ENCODE peak calls at places on chromosomes 13 and 19, in seven cellular contexts. Q is neuronal stem cell, U is IMR-90, Z is H1, J is mesendoderm, G is mesenchymal stem cell, O is trophoblast cell. K is an unnamed sample.

GRCh38 chr19:58577581-58578429 is 4.7 kb upstream of the MZF1 start:
- DNase-seq in Q (no peak), U (no peak), Z (no peak), J (no peak), G (no peak), O (no peak), K (no peak)

GRCh38 chr13:44068169-44068568 is 188.5 kb downstream of the LACC1 start:
- DNase-seq in Q (no peak), U (peak), Z (no peak), J (peak), G (no peak), O (peak), K (no peak)

GRCh38 chr13:52739468-52740071 is at the start of gene CNMD:
- DNase-seq in Q (no peak), U (no peak), Z (no peak), J (peak), G (no peak), O (no peak), K (peak)

GRCh38 chr19:55283548-55284393 is at the start of gene BRSK1:
- DNase-seq in Q (peak), U (peak), Z (no peak), J (peak), G (peak), O (no peak), K (peak)

GRCh38 chr13:100954430-100955361 is 280.1 kb upstream of the TMTC4 start:
- DNase-seq in Q (no peak), U (peak), Z (no peak), J (no peak), G (peak), O (no peak), K (no peak)

GRCh38 chr13:86892330-86892729 is 778.8 kb upstream of the SLITRK5 start:
- DNase-seq in Q (no peak), U (peak), Z (no peak), J (peak), G (no peak), O (no peak), K (no peak)

GRCh38 chr13:112194579-112194978 is 127.6 kb downstream of the SOX1 start:
- DNase-seq in Q (no peak), U (no peak), Z (no peak), J (no peak), G (no peak), O (no peak), K (no peak)

GRCh38 chr19:50723069-50723468 is at the start of gene CLEC11A:
- DNase-seq in Q (no peak), U (peak), Z (no peak), J (peak), G (no peak), O (no peak), K (no peak)

GRCh38 chr13:91960947-91961346 is 562.5 kb downstream of the GPC5 start:
- DNase-seq in Q (no peak), U (no peak), Z (no peak), J (no peak), G (no peak), O (no peak), K (no peak)

GRCh38 chr13:101217086-101217485 is 199.2 kb downstream of the NALCN start:
- DNase-seq in Q (no peak), U (no peak), Z (no peak), J (no peak), G (no peak), O (no peak), K (no peak)

GRCh38 chr13:98490195-98490771 is 86.6 kb downstream of the STK24 start:
- DNase-seq in Q (no peak), U (no peak), Z (no peak), J (no peak), G (no peak), O (no peak), K (no peak)

GRCh38 chr13:79710376-79710775 is 229.4 kb downstream of the NDFIP2 start:
- DNase-seq in Q (no peak), U (no peak), Z (no peak), J (no peak), G (peak), O (no peak), K (no peak)

GRCh38 chr13:40789275-40790231 is at the start of gene SLC25A15:
- DNase-seq in Q (peak), U (peak), Z (no peak), J (peak), G (peak), O (peak), K (peak)

GRCh38 chr19:8305798-8306197 is 2.4 kb downstream of the CD320 start:
- DNase-seq in Q (no peak), U (no peak), Z (no peak), J (no peak), G (no peak), O (no peak), K (no peak)

GRCh38 chr13:107450426-107450825 is 764.9 kb downstream of the LIG4 start:
- DNase-seq in Q (no peak), U (peak), Z (no peak), J (no peak), G (no peak), O (no peak), K (no peak)

GRCh38 chr19:46841458-46842083 is 9.1 kb downstream of the AP2S1 start:
- DNase-seq in Q (no peak), U (peak), Z (no peak), J (no peak), G (peak), O (peak), K (no peak)

GRCh38 chr13:90416938-90417337 is 930.5 kb upstream of the MIR17HG start:
- DNase-seq in Q (no peak), U (no peak), Z (no peak), J (no peak), G (peak), O (no peak), K (no peak)

GRCh38 chr13:32019612-32020233 is 11.9 kb upstream of the FRY start:
- DNase-seq in Q (peak), U (peak), Z (no peak), J (peak), G (peak), O (no peak), K (peak)

GRCh38 chr13:25743426-25743825 is 308.4 kb downstream of the SHISA2 start:
- DNase-seq in Q (no peak), U (no peak), Z (no peak), J (no peak), G (no peak), O (no peak), K (no peak)

GRCh38 chr19:35959040-35959967 is 23.1 kb downstream of the LRFN3 start:
- DNase-seq in Q (no peak), U (no peak), Z (no peak), J (no peak), G (no peak), O (no peak), K (peak)

GRCh38 chr13:71875823-71876222 is 8.8 kb upstream of the DACH1 start:
- DNase-seq in Q (no peak), U (no peak), Z (no peak), J (no peak), G (no peak), O (no peak), K (no peak)
- H3K4ac ChIP-seq in Q (no peak), U (no peak), Z (no peak), J (no peak), G (no peak), O (no peak), K (no peak)

GRCh38 chr13:81104316-81104715 is 763.4 kb upstream of the SPRY2 start:
- DNase-seq in Q (no peak), U (no peak), Z (no peak), J (no peak), G (no peak), O (no peak), K (no peak)

DNA sequence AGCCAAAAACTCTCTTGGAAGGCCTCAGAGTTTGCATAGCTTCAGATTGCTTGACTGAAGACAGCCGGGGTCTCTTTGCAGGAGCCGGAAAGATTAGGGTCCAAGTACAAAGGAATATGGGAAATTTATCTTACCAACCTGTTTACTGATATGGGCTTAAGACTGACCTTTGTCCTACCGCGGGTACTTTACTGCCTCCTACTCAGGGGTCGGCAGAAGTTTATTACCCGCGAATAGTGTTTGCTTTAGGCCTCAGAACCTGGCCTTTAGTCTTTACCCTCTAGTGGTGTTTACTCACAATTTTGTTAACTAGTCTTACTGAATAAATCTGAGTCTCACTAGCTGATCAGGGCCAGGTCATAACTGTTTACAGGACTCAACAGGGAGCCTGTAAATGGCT is 765.4 kb upstream of the SPRY2 start:
- DNase-seq in Q (no peak), U (no peak), Z (no peak), J (no peak), G (no peak), O (no peak), K (no peak)
- H4K8ac ChIP-seq in Q (no peak), U (no peak), Z (no peak), J (no peak), G (no peak), O (no peak), K (no peak)

DNA sequence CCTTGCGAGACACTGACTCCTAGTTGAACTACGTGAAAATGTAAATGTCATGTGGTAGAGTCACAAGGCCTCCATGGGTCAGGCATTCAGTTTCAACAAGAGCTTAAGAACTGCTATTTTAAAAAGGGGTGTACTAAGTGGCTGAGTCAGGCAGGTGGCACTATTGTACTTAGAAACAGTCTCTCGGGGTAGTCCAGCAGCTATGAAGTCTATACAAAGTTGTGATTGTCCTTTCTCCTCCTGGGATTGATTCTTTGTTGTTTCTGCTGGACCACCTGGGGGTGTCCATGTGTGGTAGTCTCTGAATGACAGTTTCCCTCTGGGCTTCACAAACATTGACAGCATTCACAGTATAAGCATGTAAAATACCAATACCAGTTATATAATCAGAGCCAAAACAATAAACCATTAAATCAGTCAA is 33.0 kb downstream of the UGGT2 start:
- DNase-seq in Q (peak), U (peak), Z (no peak), J (peak), G (peak), O (peak), K (peak)
- H3K4ac ChIP-seq in Q (no peak), U (no peak), Z (no peak), J (no peak), G (no peak), O (no peak), K (no peak)

GRCh38 chr13:95457294-95457693 is 95.2 kb upstream of the CLDN10 start:
- DNase-seq in Q (no peak), U (peak), Z (no peak), J (no peak), G (peak), O (no peak), K (no peak)
- H4K8ac ChIP-seq in Q (no peak), U (no peak), Z (no peak), J (no peak), G (no peak), O (no peak), K (no peak)

GRCh38 chr19:49361438-49362047 is 673 bp downstream of the TEAD2 start:
- DNase-seq in Q (peak), U (peak), Z (no peak), J (peak), G (peak), O (peak), K (peak)

GRCh38 chr19:49362048-49362925 is at the start of gene TEAD2:
- DNase-seq in Q (peak), U (peak), Z (no peak), J (peak), G (peak), O (no peak), K (peak)

GRCh38 chr19:49357186-49357585 is 5.0 kb downstream of the TEAD2 start:
- DNase-seq in Q (no peak), U (no peak), Z (no peak), J (no peak), G (no peak), O (no peak), K (no peak)

GRCh38 chr19:49362926-49363264 is 679 bp upstream of the TEAD2 start:
- DNase-seq in Q (peak), U (peak), Z (no peak), J (no peak), G (no peak), O (peak), K (no peak)

DNA sequence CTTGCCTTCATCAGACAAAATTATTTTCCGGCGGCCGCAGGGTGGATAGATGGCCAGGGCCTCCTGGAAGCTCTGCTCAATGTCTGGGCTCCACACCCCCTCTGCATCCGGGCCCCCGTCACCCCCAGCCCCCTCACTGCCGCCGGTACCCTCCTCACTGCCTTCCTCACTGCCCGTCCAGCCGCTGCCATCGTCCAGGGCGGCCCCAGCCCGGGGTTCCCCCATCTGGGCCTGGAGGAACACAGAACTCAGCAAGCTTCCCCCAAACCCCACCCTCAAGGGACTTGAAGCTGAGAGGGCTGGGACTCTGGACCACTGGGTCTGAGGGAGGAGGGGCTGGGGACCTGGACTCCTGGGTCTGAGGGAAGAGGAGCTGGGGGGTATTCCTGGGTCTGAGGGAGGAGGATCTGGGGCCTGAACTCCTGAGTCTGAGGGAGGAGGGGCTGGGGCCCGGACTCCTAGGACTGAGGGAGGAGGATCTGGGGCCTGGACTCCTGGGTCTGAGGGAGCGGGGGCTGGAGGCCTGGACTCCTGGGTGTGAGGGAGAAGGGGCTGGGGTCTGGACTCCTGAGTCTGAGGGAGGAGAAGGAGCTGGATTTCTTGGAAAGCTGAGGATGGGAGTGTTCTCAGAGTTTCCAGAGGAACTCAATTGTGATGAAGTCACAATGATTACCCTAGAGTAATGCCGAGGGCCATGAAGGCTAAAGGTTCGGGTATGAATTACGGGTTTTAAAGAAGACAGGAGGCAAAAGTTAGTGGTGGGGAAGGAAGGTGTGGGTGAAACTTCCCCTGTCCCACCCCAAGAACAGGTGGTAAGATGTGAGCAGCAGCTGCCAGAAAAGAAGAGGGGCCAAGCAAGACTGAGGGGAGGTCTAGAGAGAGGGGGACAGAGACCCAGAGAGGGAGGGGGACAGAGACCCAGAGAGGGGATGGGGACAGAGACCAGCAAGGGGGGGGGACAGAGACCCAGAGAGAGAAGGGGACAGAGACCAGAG is 2.1 kb downstream of the TEAD2 start:
- DNase-seq in Q (no peak), U (no peak), Z (no peak), J (no peak), G (peak), O (no peak), K (no peak)
- H3K4ac ChIP-seq in Q (no peak), U (peak), Z (no peak), J (peak), G (no peak), O (peak), K (no peak)

GRCh38 chr13:110423689-110424302 is 116.7 kb downstream of the COL4A2 start:
- DNase-seq in Q (no peak), U (no peak), Z (no peak), J (no peak), G (no peak), O (no peak), K (no peak)
- H4K8ac ChIP-seq in Q (no peak), U (no peak), Z (no peak), J (no peak), G (peak), O (no peak), K (no peak)

GRCh38 chr19:10136936-10137335 is 17.2 kb upstream of the EIF3G start:
- DNase-seq in Q (no peak), U (no peak), Z (no peak), J (no peak), G (no peak), O (no peak), K (no peak)
- H3K4ac ChIP-seq in Q (no peak), U (no peak), Z (no peak), J (no peak), G (no peak), O (no peak), K (no peak)

GRCh38 chr13:33742321-33742720 is 75.6 kb upstream of the RFC3 start:
- DNase-seq in Q (no peak), U (no peak), Z (no peak), J (no peak), G (no peak), O (no peak), K (no peak)
- H4K8ac ChIP-seq in Q (no peak), U (no peak), Z (no peak), J (no peak), G (no peak), O (no peak), K (no peak)

DNA sequence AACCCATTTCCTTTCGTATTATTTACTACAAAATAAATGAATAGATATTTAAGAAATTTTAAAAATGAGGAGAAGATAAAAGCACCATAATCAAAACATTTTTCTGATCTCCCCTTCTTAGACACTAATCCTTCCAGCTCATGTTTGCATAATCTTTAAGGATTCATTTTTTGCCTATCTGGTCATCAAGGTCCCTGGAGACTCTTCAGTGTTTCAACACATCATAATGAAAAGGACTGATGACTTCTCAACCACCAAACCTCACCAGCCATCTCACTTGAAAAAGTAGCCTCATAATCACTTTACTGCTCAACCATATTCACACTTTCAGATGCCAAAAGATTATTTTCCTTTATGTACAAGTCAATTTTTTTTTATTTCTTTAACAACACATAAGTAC is 80.1 kb downstream of the DCLK1 start:
- DNase-seq in Q (no peak), U (no peak), Z (no peak), J (no peak), G (no peak), O (no peak), K (no peak)
- H3K4ac ChIP-seq in Q (no peak), U (no peak), Z (no peak), J (no peak), G (no peak), O (no peak), K (no peak)

K was measured in H9.